ENCODE peak calls at places on chromosomes 3 and 15, in six cellular contexts. C is H1, D is H9, Y is neuronal stem cell, L is IMR-90, M is mesenchymal stem cell. N is an unnamed sample.

GRCh38 chr3:173221010-173221409 is 80.0 kb upstream of the SPATA16 start:
- DNase-seq in C (no peak), D (no peak), Y (no peak), L (no peak), M (peak), N (no peak)

GRCh38 chr3:45807645-45808540 is 11.6 kb upstream of the SLC6A20 start:
- DNase-seq in C (no peak), D (no peak), Y (no peak), L (no peak), M (peak), N (no peak)

GRCh38 chr3:159787794-159788205 is 200.8 kb upstream of the IL12A start:
- DNase-seq in C (no peak), D (no peak), Y (no peak), L (peak), M (peak), N (peak)

GRCh38 chr15:52183562-52184173 is 7.5 kb downstream of the GNB5 start:
- DNase-seq in C (no peak), D (no peak), Y (peak), L (peak), M (peak), N (peak)

GRCh38 chr3:119913021-119913420 is 131.1 kb downstream of the NR1I2 start:
- DNase-seq in C (no peak), D (no peak), Y (no peak), L (peak), M (no peak), N (no peak)

GRCh38 chr3:129507181-129507831 is 21.1 kb upstream of the RHO start:
- DNase-seq in C (no peak), D (no peak), Y (no peak), L (no peak), M (no peak), N (no peak)

GRCh38 chr3:171329759-171330158 is 130.4 kb downstream of the TNIK start:
- DNase-seq in C (no peak), D (no peak), Y (no peak), L (no peak), M (no peak), N (no peak)

GRCh38 chr3:24657870-24658535 is 163.4 kb upstream of the THRB start:
- DNase-seq in C (no peak), D (no peak), Y (no peak), L (no peak), M (no peak), N (no peak)

GRCh38 chr15:31740203-31740602 is 290.1 kb upstream of the CHRNA7 start:
- DNase-seq in C (peak), D (peak), Y (no peak), L (no peak), M (no peak), N (no peak)

GRCh38 chr15:92394327-92395175 is 870 bp downstream of the ST8SIA2 start:
- DNase-seq in C (no peak), D (peak), Y (peak), L (no peak), M (no peak), N (no peak)

GRCh38 chr3:122355612-122356011 is 27.4 kb downstream of the MIX23 start:
- DNase-seq in C (no peak), D (no peak), Y (no peak), L (no peak), M (no peak), N (no peak)

GRCh38 chr15:35256141-35256540 is 171.0 kb upstream of the NANOGP8 start:
- DNase-seq in C (no peak), D (no peak), Y (no peak), L (no peak), M (no peak), N (no peak)

GRCh38 chr3:158483701-158484100 is 87.3 kb upstream of the MLF1 start:
- DNase-seq in C (no peak), D (no peak), Y (no peak), L (no peak), M (no peak), N (no peak)

GRCh38 chr3:98209244-98209643 is 42.7 kb downstream of the OR5H15 start:
- DNase-seq in C (no peak), D (no peak), Y (no peak), L (no peak), M (no peak), N (peak)

GRCh38 chr15:61335998-61336648 is 107.0 kb upstream of the RORA start:
- DNase-seq in C (no peak), D (no peak), Y (no peak), L (no peak), M (no peak), N (no peak)

GRCh38 chr3:145087038-145087437 is 1073.9 kb downstream of the PLOD2 start:
- DNase-seq in C (no peak), D (no peak), Y (no peak), L (no peak), M (no peak), N (no peak)

GRCh38 chr3:58899159-58899952 is 150.5 kb downstream of the CFAP20DC start:
- DNase-seq in C (no peak), D (peak), Y (no peak), L (no peak), M (no peak), N (no peak)

GRCh38 chr3:71087109-71088018 is 496.2 kb downstream of the FOXP1 start:
- DNase-seq in C (no peak), D (no peak), Y (no peak), L (peak), M (peak), N (peak)

GRCh38 chr3:78497025-78497424 is 1270.8 kb downstream of the ROBO1 start:
- DNase-seq in C (no peak), D (no peak), Y (no peak), L (no peak), M (no peak), N (no peak)

GRCh38 chr15:75095594-75095993 is 72.2 kb downstream of the PPCDC start:
- DNase-seq in C (no peak), D (no peak), Y (no peak), L (no peak), M (no peak), N (no peak)

GRCh38 chr3:184942735-184943134 is 130.8 kb downstream of the VPS8 start:
- DNase-seq in C (no peak), D (no peak), Y (no peak), L (no peak), M (no peak), N (no peak)

GRCh38 chr15:92655178-92655995 is at the start of gene FAM174B:
- DNase-seq in C (no peak), D (peak), Y (peak), L (no peak), M (peak), N (peak)

GRCh38 chr15:70291696-70292510 is 194.2 kb upstream of the TLE3 start:
- DNase-seq in C (no peak), D (no peak), Y (no peak), L (no peak), M (no peak), N (peak)

GRCh38 chr3:11212301-11212613 is 58.0 kb downstream of the HRH1 start:
- DNase-seq in C (no peak), D (no peak), Y (no peak), L (peak), M (peak), N (peak)

GRCh38 chr3:183253364-183253960 is 409 bp downstream of the B3GNT5 start:
- DNase-seq in C (no peak), D (no peak), Y (no peak), L (peak), M (peak), N (no peak)

GRCh38 chr15:64369078-64369607 is 12.1 kb downstream of the PCLAF start:
- DNase-seq in C (no peak), D (no peak), Y (no peak), L (peak), M (peak), N (no peak)

GRCh38 chr3:55486101-55486856 is 827 bp downstream of the WNT5A start:
- DNase-seq in C (no peak), D (peak), Y (peak), L (peak), M (peak), N (peak)

GRCh38 chr3:13561376-13561775 is 12.5 kb downstream of the FBLN2 start:
- DNase-seq in C (no peak), D (no peak), Y (no peak), L (no peak), M (no peak), N (peak)

GRCh38 chr3:13563911-13564310 is 15.0 kb downstream of the FBLN2 start:
- DNase-seq in C (no peak), D (no peak), Y (no peak), L (no peak), M (no peak), N (no peak)

GRCh38 chr3:13561967-13562366 is 13.0 kb downstream of the FBLN2 start:
- DNase-seq in C (no peak), D (no peak), Y (no peak), L (no peak), M (no peak), N (no peak)

GRCh38 chr3:13564751-13565560 is 16.0 kb downstream of the FBLN2 start:
- DNase-seq in C (no peak), D (peak), Y (no peak), L (no peak), M (no peak), N (no peak)

DNA sequence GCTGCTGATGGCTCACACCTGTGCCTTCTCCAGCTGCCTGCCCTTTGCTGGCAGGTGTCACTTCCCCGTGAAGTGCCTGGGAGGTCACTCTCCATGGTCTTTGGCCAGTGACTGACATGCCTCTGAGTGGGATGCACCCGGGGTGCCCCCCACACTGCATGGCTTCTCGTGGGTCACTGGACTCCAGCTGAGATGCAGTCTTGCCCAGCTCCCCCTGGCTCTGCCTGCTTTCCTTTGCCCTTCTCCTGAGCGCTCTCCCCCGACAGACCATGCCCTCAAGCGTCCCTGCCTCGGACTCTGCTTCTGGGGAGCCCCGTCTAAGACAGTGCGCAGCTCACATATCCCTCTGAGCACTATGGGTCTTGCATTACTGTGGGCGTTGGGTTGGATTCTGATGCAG is 14.4 kb downstream of the FBLN2 start:
- DNase-seq in C (no peak), D (no peak), Y (no peak), L (no peak), M (no peak), N (no peak)
- H3K9ac ChIP-seq in C (no peak), D (no peak), Y (peak), L (no peak), M (no peak), N (no peak)

GRCh38 chr3:113104746-113105479 is 106.4 kb upstream of the BOC start:
- DNase-seq in C (no peak), D (no peak), Y (no peak), L (no peak), M (no peak), N (no peak)
- H3K14ac ChIP-seq in C (no peak), D (no peak), Y (no peak), L (no peak), M (no peak), N (no peak)

GRCh38 chr3:13345772-13346171 is 74.3 kb downstream of the NUP210 start:
- DNase-seq in C (no peak), D (no peak), Y (no peak), L (no peak), M (no peak), N (no peak)
- H4K8ac ChIP-seq in C (no peak), D (no peak), Y (no peak), L (no peak), M (no peak), N (no peak)

GRCh38 chr15:96053039-96054021 is 277.2 kb upstream of the NR2F2 start:
- DNase-seq in C (no peak), D (peak), Y (peak), L (no peak), M (peak), N (peak)
- H3K9ac ChIP-seq in C (no peak), D (no peak), Y (peak), L (no peak), M (peak), N (no peak)

GRCh38 chr3:127662051-127662469 is 10.7 kb upstream of the ABTB1 start:
- DNase-seq in C (no peak), D (no peak), Y (no peak), L (no peak), M (no peak), N (no peak)

GRCh38 chr3:127656906-127657305 is 15.8 kb upstream of the ABTB1 start:
- DNase-seq in C (no peak), D (no peak), Y (no peak), L (no peak), M (no peak), N (no peak)

GRCh38 chr3:127655641-127656040 is 17.1 kb upstream of the ABTB1 start:
- DNase-seq in C (no peak), D (no peak), Y (no peak), L (peak), M (peak), N (no peak)

GRCh38 chr3:127660621-127661253 is 12.0 kb upstream of the ABTB1 start:
- DNase-seq in C (no peak), D (no peak), Y (no peak), L (no peak), M (no peak), N (no peak)

GRCh38 chr3:127658234-127658633 is 14.5 kb upstream of the ABTB1 start:
- DNase-seq in C (no peak), D (no peak), Y (no peak), L (peak), M (no peak), N (no peak)
- H3K14ac ChIP-seq in C (no peak), D (no peak), Y (no peak), L (no peak), M (no peak), N (no peak)

GRCh38 chr3:128052831-128053419 is 688 bp downstream of the SEC61A1 start:
- DNase-seq in C (no peak), D (no peak), Y (no peak), L (no peak), M (peak), N (peak)

GRCh38 chr3:128051459-128051836 is 789 bp upstream of the SEC61A1 start:
- DNase-seq in C (no peak), D (no peak), Y (peak), L (no peak), M (no peak), N (peak)

GRCh38 chr3:128053614-128054013 is 1.4 kb downstream of the SEC61A1 start:
- DNase-seq in C (no peak), D (no peak), Y (no peak), L (no peak), M (no peak), N (no peak)

GRCh38 chr3:128050597-128050996 is 1.6 kb upstream of the SEC61A1 start:
- DNase-seq in C (no peak), D (no peak), Y (no peak), L (peak), M (no peak), N (no peak)

GRCh38 chr3:128051837-128052766 is at the start of gene SEC61A1:
- DNase-seq in C (peak), D (peak), Y (peak), L (peak), M (peak), N (peak)
- H4K8ac ChIP-seq in C (peak), D (no peak), Y (peak), L (peak), M (peak), N (peak)

GRCh38 chr15:81481326-81481725 is 107.3 kb upstream of the TMC3 start:
- DNase-seq in C (no peak), D (no peak), Y (no peak), L (no peak), M (no peak), N (no peak)

GRCh38 chr15:81483496-81483895 is 109.5 kb upstream of the TMC3 start:
- DNase-seq in C (no peak), D (no peak), Y (no peak), L (no peak), M (no peak), N (no peak)

GRCh38 chr15:81484076-81484475 is 110.1 kb upstream of the TMC3 start:
- DNase-seq in C (no peak), D (no peak), Y (no peak), L (no peak), M (no peak), N (no peak)

GRCh38 chr15:81475926-81476325 is 101.9 kb upstream of the TMC3 start:
- DNase-seq in C (no peak), D (no peak), Y (no peak), L (no peak), M (no peak), N (no peak)

GRCh38 chr15:81480645-81481053 is 106.6 kb upstream of the TMC3 start:
- DNase-seq in C (no peak), D (peak), Y (peak), L (peak), M (peak), N (peak)
- H3K9ac ChIP-seq in C (no peak), D (no peak), Y (no peak), L (no peak), M (no peak), N (no peak)

DNA sequence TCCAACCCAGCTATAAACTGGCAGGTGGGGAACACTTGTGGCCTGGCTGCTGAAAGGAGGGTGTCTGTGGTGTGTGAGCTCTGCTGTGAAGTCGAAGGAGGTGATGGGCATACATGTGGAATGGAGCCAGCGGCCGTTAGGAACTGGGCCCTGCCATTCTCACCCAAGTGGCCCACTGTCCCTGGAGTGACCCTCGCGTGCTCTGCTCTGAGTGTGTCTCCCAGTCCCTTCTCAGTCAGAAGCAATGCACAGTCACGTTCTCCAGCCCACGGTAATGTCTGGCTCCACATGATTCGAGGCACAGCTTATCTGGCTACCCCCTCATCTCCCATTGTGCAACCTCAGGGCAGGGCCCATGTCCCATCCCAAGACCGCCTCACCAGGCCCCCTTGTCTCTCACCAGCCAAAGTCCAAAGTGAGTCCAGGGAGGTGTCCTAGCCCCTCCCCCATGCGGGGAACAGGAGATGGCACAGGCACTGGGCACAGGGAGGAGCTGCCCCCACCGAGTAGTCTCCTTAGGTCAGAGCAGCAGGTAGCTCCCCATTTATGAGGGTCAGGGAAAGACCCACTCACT is 62.9 kb downstream of the ZNF445 start:
- DNase-seq in C (no peak), D (no peak), Y (no peak), L (no peak), M (no peak), N (no peak)
- H3K14ac ChIP-seq in C (no peak), D (no peak), Y (no peak), L (no peak), M (no peak), N (no peak)